ENCODE peak calls at places on chromosome 4, in six cellular contexts. Z is RCC 7860; Q is stimulated activated CD8-positive, alpha-beta memory T cell treated with anti-CD3 and anti-CD28 coated beads, Interleukin-7, amount 100 ng/mL, for 1 hour; B is NCI-H187 treated with DMSO at 0.1 percent for 48 hours; H is mesothelial cell of epicardium; M is GM06990. J is an unnamed sample.

GRCh38 chr4:38290360-38290759 is 330.2 kb downstream of the PTTG2 start:
- DNase-seq in Q (no peak), M (no peak), Z (no peak), H (no peak), B (no peak), J (peak)

GRCh38 chr4:150072906-150073714 is 5.1 kb upstream of the DCLK2 start:
- DNase-seq in H (no peak), Z (no peak), M (no peak), B (no peak), Q (no peak), J (peak)

GRCh38 chr4:62434921-62435320 is 1234.8 kb downstream of the ADGRL3 start:
- DNase-seq in Q (no peak), H (no peak), Z (no peak), B (no peak), M (no peak), J (no peak)

GRCh38 chr4:15649914-15650545 is 5.1 kb downstream of the FBXL5 start:
- DNase-seq in Z (peak), M (no peak), H (no peak), Q (peak), B (peak), J (no peak)

GRCh38 chr4:23266401-23266800 is 573.7 kb downstream of the GBA3 start:
- DNase-seq in B (no peak), H (no peak), M (no peak), Z (no peak), Q (no peak), J (no peak)

GRCh38 chr4:118849867-118850812 is 14.2 kb upstream of the SEC24D start:
- DNase-seq in B (no peak), M (peak), H (no peak), Q (no peak), Z (peak), J (no peak)

GRCh38 chr4:156933633-156934258 is 37.9 kb downstream of the PDGFC start:
- DNase-seq in M (no peak), H (no peak), Z (peak), Q (no peak), B (no peak), J (peak)

GRCh38 chr4:94758141-94758699 is 465 bp downstream of the BMPR1B start:
- DNase-seq in M (no peak), Q (no peak), Z (no peak), B (no peak), H (peak), J (no peak)

GRCh38 chr4:101954975-101955678 is 164.6 kb downstream of the BANK1 start:
- DNase-seq in Z (peak), B (peak), M (no peak), Q (no peak), H (no peak), J (no peak)